ENCODE peak calls at places on chromosomes 13 and 19, in nine cellular contexts. C is B cell, R is AG09309, E is upper lobe of left lung, T is fibroblast of pulmonary artery, N is tibial nerve, P is activated B cell treated with CpG ODN at 0.5 μM for 24 hours, B is prostate gland, A is nephron progenitor cell. M is an unnamed sample.

GRCh38 chr19:41218615-41219507 is at the start of gene AXL:
- DNase-seq in C (no peak), R (peak; percentile 56), E (peak; percentile 53), T (peak; percentile 82), N (peak; percentile 82), P (no peak), B (peak; percentile 88), A (peak; percentile 71), M (no peak)

GRCh38 chr13:113954046-113954841 is 19.6 kb downstream of the C13orf46 start:
- DNase-seq in C (no peak), R (no peak), E (no peak), T (no peak), N (no peak), P (no peak), B (no peak), A (no peak), M (no peak)

GRCh38 chr19:47486900-47487299 is 2.9 kb upstream of the KPTN start:
- DNase-seq in C (no peak), R (no peak), E (no peak), T (no peak), N (no peak), P (no peak), B (no peak), A (no peak), M (peak; percentile 41)

GRCh38 chr19:5804516-5805464 is at the start of gene NRTN:
- DNase-seq in C (no peak), R (no peak), E (peak; percentile 36), T (no peak), N (no peak), P (peak; percentile 51), B (no peak), A (peak; percentile 63), M (peak; percentile 58)

GRCh38 chr19:38152461-38153379 is 71.3 kb downstream of the DPF1 start:
- DNase-seq in C (no peak), R (no peak), E (no peak), T (peak; percentile 41), N (no peak), P (no peak), B (no peak), A (no peak), M (no peak)

GRCh38 chr19:19741184-19741583 is 8.3 kb upstream of the ZNF14 start:
- DNase-seq in C (no peak), R (no peak), E (no peak), T (no peak), N (no peak), P (no peak), B (no peak), A (no peak), M (no peak)

GRCh38 chr13:106038752-106039151 is 496.7 kb downstream of the EFNB2 start:
- DNase-seq in C (no peak), R (peak; percentile 79), E (no peak), T (peak; percentile 73), N (no peak), P (no peak), B (no peak), A (no peak), M (no peak)

GRCh38 chr13:88526186-88526852 is 855.1 kb downstream of the SLITRK5 start:
- DNase-seq in C (no peak), R (no peak), E (no peak), T (no peak), N (no peak), P (no peak), B (no peak), A (no peak), M (no peak)

GRCh38 chr19:995051-995827 is 5.0 kb upstream of the GRIN3B start:
- DNase-seq in C (no peak), R (no peak), E (peak; percentile 70), T (no peak), N (no peak), P (no peak), B (no peak), A (no peak), M (no peak)

GRCh38 chr13:45361596-45362206 is 20.7 kb upstream of the TPT1 start:
- DNase-seq in C (no peak), R (no peak), E (no peak), T (peak; percentile 38), N (no peak), P (no peak), B (no peak), A (no peak), M (no peak)

GRCh38 chr13:34655554-34655953 is 286.5 kb upstream of the NBEA start:
- DNase-seq in C (no peak), R (no peak), E (no peak), T (no peak), N (no peak), P (no peak), B (no peak), A (no peak), M (no peak)

GRCh38 chr13:110572778-110573118 is 11.2 kb upstream of the RAB20 start:
- DNase-seq in C (no peak), R (no peak), E (no peak), T (no peak), N (no peak), P (no peak), B (no peak), A (no peak), M (no peak)

GRCh38 chr19:3434630-3435553 is 45.4 kb downstream of the SMIM24 start:
- DNase-seq in C (peak; percentile 95), R (peak; percentile 67), E (peak; percentile 95), T (peak; percentile 97), N (peak; percentile 90), P (peak; percentile 98), B (peak; percentile 94), A (peak; percentile 96), M (peak; percentile 97)

GRCh38 chr19:42293539-42293938 is 8.4 kb upstream of the PRR19 start:
- DNase-seq in C (no peak), R (no peak), E (no peak), T (no peak), N (no peak), P (no peak), B (no peak), A (no peak), M (no peak)

GRCh38 chr19:33298146-33298911 is 4.0 kb downstream of the CEBPA start:
- DNase-seq in C (no peak), R (no peak), E (peak; percentile 74), T (no peak), N (no peak), P (no peak), B (peak; percentile 84), A (no peak), M (no peak)
- TF ChIP-seq CTCF in C (no peak), R (no peak), E (no peak), T (no peak), N (no peak), P (no peak), B (peak; percentile 3), A (no peak), M (no peak)

GRCh38 chr19:8144273-8144672 is 5.1 kb downstream of the FBN3 start:
- DNase-seq in C (no peak), R (no peak), E (no peak), T (no peak), N (no peak), P (no peak), B (no peak), A (no peak), M (no peak)

GRCh38 chr19:8147579-8147978 is 1.8 kb downstream of the FBN3 start:
- DNase-seq in C (no peak), R (no peak), E (no peak), T (no peak), N (no peak), P (no peak), B (no peak), A (no peak), M (no peak)

GRCh38 chr19:8146877-8147575 is 2.4 kb downstream of the FBN3 start:
- DNase-seq in C (no peak), R (no peak), E (peak; percentile 54), T (no peak), N (no peak), P (no peak), B (no peak), A (no peak), M (no peak)

GRCh38 chr19:8148088-8148409 is 1.3 kb downstream of the FBN3 start:
- DNase-seq in C (no peak), R (no peak), E (no peak), T (no peak), N (no peak), P (no peak), B (no peak), A (no peak), M (no peak)

DNA sequence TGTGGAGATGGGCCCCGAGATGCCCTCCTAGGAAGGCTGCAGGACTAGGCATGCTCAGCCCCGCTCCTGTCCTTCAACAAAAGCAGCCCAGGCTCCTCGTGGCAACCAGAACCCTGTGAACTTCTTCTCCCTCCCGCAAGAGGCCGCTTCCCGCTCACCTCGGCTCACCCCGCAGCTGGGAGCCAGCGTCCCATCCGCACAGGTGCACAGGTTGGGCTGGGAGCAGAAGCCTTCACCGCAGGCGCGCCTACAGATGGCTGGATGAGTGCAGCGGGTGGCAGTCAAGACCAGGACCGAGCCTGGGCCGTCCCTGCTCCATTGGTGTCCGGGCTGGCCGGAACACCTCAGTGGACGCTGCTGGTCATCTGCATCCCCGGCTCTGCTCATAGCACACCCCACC is 3.4 kb downstream of the FBN3 start:
- DNase-seq in C (no peak), R (no peak), E (no peak), T (no peak), N (no peak), P (no peak), B (no peak), A (no peak), M (no peak)
- TF ChIP-seq CTCF in C (no peak), R (no peak), E (no peak), T (no peak), N (no peak), P (no peak), B (peak; percentile 27), A (no peak), M (no peak)

DNA sequence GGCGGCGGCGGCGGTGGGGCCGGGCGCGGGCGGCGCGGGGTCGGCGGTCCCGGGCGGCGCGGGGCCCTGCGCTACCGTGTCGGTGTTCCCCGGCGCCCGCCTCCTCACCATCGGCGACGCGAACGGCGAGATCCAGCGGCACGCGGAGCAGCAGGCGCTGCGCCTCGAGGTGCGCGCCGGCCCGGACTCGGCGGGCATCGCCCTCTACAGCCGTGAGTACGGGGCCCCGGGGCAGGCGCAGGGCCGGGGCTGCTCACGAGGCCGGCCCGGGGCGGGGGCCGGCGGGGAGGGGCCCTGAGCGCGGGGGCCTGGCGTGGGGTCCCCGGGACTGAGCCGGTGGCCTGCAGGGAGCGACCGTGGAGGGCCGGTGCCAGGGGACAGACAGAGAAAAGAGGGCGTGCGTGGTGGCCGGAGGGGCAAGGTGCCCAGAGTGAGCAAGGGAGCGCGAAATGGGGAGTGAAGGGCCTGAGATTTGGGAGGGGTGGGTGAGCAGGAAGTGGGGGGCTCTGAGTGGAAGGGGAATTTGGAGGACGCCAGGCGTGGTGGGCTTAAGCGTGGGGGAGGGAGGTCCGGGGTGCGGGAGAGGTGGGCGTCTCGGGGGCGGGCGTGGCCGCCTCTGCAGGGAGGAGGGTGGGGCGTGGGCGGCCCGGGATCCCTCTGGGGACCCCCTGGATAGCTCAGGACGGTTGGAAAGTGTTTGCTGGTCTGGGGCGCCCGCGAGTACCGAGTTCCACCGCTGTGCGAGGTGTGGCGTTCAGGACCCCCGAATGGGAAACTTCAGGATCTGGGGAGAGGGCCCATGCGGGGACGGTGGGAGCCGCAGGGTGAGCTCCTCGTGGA is 578 bp downstream of the CARM1 start:
- DNase-seq in C (no peak), R (no peak), E (peak; percentile 31), T (no peak), N (no peak), P (peak; percentile 52), B (no peak), A (peak; percentile 64), M (peak; percentile 52)
- TF ChIP-seq CTCF in C (no peak), R (no peak), E (peak; percentile 20), T (no peak), N (peak; percentile 54), P (no peak), B (peak; percentile 32), A (no peak), M (peak; percentile 61)

GRCh38 chr19:15841875-15842569 is 26.6 kb upstream of the OR10H1 start:
- DNase-seq in C (no peak), R (no peak), E (no peak), T (no peak), N (no peak), P (no peak), B (no peak), A (no peak), M (peak; percentile 36)
- TF ChIP-seq CTCF in C (no peak), R (no peak), E (no peak), T (no peak), N (no peak), P (no peak), B (no peak), A (no peak), M (peak; percentile 31)

M was measured in activated CD8-positive, alpha-beta T cell treated with anti-CD3 and anti-CD28 coated beads for 36 hours.